ENCODE peak calls at places on chromosomes 5 and 9, in four cellular contexts. W is HepG2, P is WTC11, F is K562. T is an unnamed sample.

GRCh38 chr9:88949425-88949824 is 41.8 kb upstream of the S1PR3 start:
- DNase-seq in F (peak; percentile 22), P (no peak), W (no peak), T (no peak)

GRCh38 chr9:81416476-81417298 is 272.7 kb downstream of the TLE1 start:
- DNase-seq in F (no peak), W (no peak), P (no peak), T (no peak)

GRCh38 chr5:151483176-151483575 is 35.8 kb downstream of the SLC36A1 start:
- DNase-seq in P (no peak), F (no peak), W (no peak), T (no peak)

GRCh38 chr5:34486160-34486765 is 169.9 kb upstream of the RAI14 start:
- DNase-seq in W (peak; percentile 83), F (peak; percentile 79), P (peak; percentile 88), T (peak; percentile 76)

GRCh38 chr5:161545701-161546462 is 643 bp downstream of the GABRB2 start:
- DNase-seq in P (no peak), W (no peak), F (no peak), T (no peak)

GRCh38 chr9:69675563-69675962 is 3.4 kb upstream of the APBA1 start:
- DNase-seq in W (no peak), F (no peak), P (no peak), T (no peak)

GRCh38 chr9:126708178-126708577 is 94.5 kb downstream of the LMX1B start:
- DNase-seq in W (no peak), F (no peak), P (no peak), T (peak; percentile 2)

GRCh38 chr5:119328753-119329602 is 26.8 kb upstream of the TNFAIP8 start:
- DNase-seq in P (no peak), F (no peak), W (no peak), T (no peak)

GRCh38 chr5:120677481-120677880 is 213.4 kb downstream of the PRR16 start:
- DNase-seq in P (no peak), F (no peak), W (no peak), T (no peak)

GRCh38 chr5:106699198-106699597 is 971.5 kb downstream of the EFNA5 start:
- DNase-seq in P (peak; percentile 69), W (no peak), F (no peak), T (peak; percentile 14)

GRCh38 chr9:82645591-82645990 is 417.4 kb downstream of the RASEF start:
- DNase-seq in F (no peak), W (no peak), P (no peak), T (no peak)

GRCh38 chr5:1919209-1919566 is 36.5 kb upstream of the IRX4 start:
- DNase-seq in F (no peak), W (no peak), P (no peak), T (no peak)

GRCh38 chr5:90739567-90739966 is 181.0 kb downstream of the ADGRV1 start:
- DNase-seq in F (no peak), P (no peak), W (no peak), T (no peak)

GRCh38 chr9:135992486-135993408 is 31.6 kb upstream of the UBAC1 start:
- DNase-seq in P (peak; percentile 71), W (peak; percentile 81), F (peak; percentile 81), T (peak; percentile 58)

GRCh38 chr5:79641414-79641813 is 29.2 kb downstream of the TENT2 start:
- DNase-seq in W (no peak), P (no peak), F (no peak), T (no peak)

GRCh38 chr5:43192558-43193170 is 639 bp downstream of the NIM1K start:
- DNase-seq in P (no peak), W (no peak), F (no peak), T (peak; percentile 31)

GRCh38 chr9:20570756-20571155 is 51.5 kb downstream of the MLLT3 start:
- DNase-seq in W (peak; percentile 64), F (no peak), P (no peak), T (no peak)

GRCh38 chr9:121744002-121744686 is 92.7 kb downstream of the DAB2IP start:
- DNase-seq in W (peak; percentile 74), P (peak; percentile 47), F (peak; percentile 66), T (peak; percentile 58)
- TF ChIP-seq ELF4 in W (no peak), P (no peak), F (no peak), T (no peak)

DNA sequence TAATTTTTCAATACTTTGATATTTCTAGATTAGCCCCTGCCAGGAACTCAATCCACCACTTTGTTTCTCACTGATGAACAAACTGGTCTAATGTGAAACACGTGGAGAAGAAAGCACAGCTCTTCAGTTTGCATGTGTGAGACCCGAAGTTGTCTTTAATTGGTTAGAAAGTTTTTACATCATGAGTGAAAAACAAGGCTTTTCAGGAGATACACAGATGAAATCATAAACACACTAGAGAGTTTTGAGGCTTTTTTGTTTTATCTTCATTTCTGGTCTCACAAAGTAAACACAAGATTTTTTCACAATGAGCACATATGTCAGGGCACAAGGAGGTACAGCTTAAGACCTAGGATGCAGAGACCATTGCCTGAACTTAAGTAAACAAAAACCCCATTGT is 84.5 kb upstream of the MOCS2 start:
- DNase-seq in F (no peak), P (no peak), W (no peak), T (no peak)
- TF ChIP-seq ELF4 in F (no peak), P (no peak), W (no peak), T (no peak)

DNA sequence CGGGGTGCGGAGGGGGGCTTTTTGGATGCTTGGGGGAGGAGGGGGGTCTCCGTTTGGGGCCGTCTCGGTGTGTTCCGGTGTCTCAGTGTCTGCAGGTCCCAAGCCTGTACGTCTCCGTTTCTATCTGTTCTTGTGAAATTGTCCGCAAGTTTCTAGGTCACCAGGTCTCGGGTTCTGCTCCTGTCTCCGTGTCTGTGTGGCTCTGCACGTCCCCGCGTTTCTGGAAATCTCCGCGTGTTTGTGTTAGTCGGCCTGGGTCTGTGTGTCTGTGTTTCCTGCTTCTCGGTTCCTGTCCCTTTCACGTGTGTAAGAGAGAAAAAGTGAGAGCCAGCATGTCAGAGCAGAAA is 947 bp downstream of the COL27A1 start:
- DNase-seq in F (no peak), P (no peak), W (no peak), T (no peak)
- TF ChIP-seq ELF4 in F (no peak), P (no peak), W (no peak), T (no peak)

GRCh38 chr5:16312786-16313185 is 133.2 kb upstream of the MARCHF11 start:
- DNase-seq in P (no peak), F (no peak), W (no peak), T (no peak)
- TF ChIP-seq ELF4 in P (no peak), F (no peak), W (no peak), T (no peak)

DNA sequence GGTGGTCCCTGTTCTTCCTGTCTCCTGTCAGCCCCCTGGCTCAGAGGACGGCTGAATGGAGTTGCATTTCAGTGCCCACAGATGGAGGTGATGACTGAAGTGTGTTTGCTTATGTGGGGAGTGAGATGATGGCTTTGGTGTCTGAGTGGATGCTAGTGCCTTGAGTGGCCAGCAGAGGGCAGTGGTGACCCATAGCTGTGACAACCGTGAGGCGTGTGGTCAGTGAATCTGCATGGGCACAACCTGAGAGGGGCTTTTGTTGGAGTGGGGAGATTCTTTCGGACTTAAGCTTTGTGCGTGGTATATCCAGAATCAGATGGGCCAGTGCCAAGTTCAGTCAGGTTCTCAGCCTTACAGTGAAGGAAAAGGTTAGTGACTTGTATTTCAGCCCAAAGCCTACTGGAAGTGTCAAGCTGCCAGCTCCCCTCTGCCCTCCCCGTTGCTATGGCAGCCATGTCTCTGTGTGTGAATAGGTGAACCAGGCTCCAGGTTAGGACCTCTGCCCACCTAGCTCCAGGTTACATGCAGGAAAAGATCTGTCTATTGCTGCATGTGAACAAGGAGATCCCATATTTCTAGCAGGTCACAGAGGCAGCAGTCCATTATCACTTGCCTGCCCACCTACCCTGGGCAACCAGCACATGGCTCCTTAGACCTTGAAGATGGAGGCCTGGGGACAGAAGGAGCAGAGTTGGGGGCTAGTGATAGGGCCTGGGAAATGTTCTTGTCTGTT is 14.7 kb upstream of the CXXC5 start:
- DNase-seq in P (peak; percentile 71), F (peak; percentile 76), W (peak; percentile 76), T (peak; percentile 85)
- TF ChIP-seq ELF4 in P (no peak), F (no peak), W (no peak), T (no peak)

GRCh38 chr5:7745882-7746735 is 104.8 kb downstream of the CFAP90 start:
- DNase-seq in P (peak; percentile 88), W (peak; percentile 41), F (peak; percentile 66), T (peak; percentile 63)
- TF ChIP-seq ELF4 in P (no peak), W (no peak), F (no peak), T (no peak)

T was measured in HEK293T.